ENCODE peak calls at places on chromosomes 4 and X, in seven cellular contexts. V is progenitor cell of endocrine pancreas, B is iPS DF 6.9, G is T-helper 17 cell, P is GM12892, K is GM03348, Z is HT1080. S is an unnamed sample.

GRCh38 chr4:3792813-3793212 is 26.6 kb downstream of the ADRA2C start:
- DNase-seq in V (no peak), B (peak), G (no peak), P (no peak), K (no peak), Z (no peak), S (no peak)

GRCh38 chrX:106707771-106708454 is 18.6 kb upstream of the RNF128 start:
- DNase-seq in V (no peak), B (no peak), G (no peak), P (no peak), K (peak), Z (peak), S (peak)

GRCh38 chr4:16294455-16294854 is 68.2 kb upstream of the TAPT1 start:
- DNase-seq in V (no peak), B (no peak), G (no peak), P (no peak), K (peak), Z (peak), S (peak)

GRCh38 chr4:38424171-38424871 is 239.7 kb upstream of the KLF3 start:
- DNase-seq in V (peak), B (peak), G (no peak), P (no peak), K (no peak), Z (no peak), S (peak)

GRCh38 chrX:154114652-154115051 is 17.1 kb upstream of the MECP2 start:
- DNase-seq in V (no peak), B (no peak), G (no peak), P (no peak), K (no peak), Z (no peak), S (no peak)

GRCh38 chr4:1178300-1179088 is 6.1 kb upstream of the SPON2 start:
- DNase-seq in V (no peak), B (no peak), G (no peak), P (no peak), K (no peak), Z (no peak), S (no peak)

GRCh38 chr4:76198411-76199237 is 15.0 kb downstream of the SCARB2 start:
- DNase-seq in V (no peak), B (no peak), G (no peak), P (no peak), K (peak), Z (peak), S (peak)

GRCh38 chrX:111200327-111200726 is 70.0 kb downstream of the CAPN6 start:
- DNase-seq in V (no peak), B (no peak), G (no peak), P (no peak), K (no peak), Z (no peak), S (no peak)

GRCh38 chr4:61202100-61202637 is 2.0 kb downstream of the ADGRL3 start:
- DNase-seq in V (peak), B (no peak), G (no peak), P (peak), K (peak), Z (peak), S (no peak)

GRCh38 chr4:19472669-19473068 is 779.0 kb upstream of the SLIT2 start:
- DNase-seq in V (no peak), B (no peak), G (no peak), P (no peak), K (peak), Z (no peak), S (no peak)

S was measured in kidney tubule cell.